ENCODE peak calls at places on chromosomes 7 and 10, in six cellular contexts. V, X, O, R, M and L are unnamed samples.

GRCh38 chr10:3154661-3155060 is 17.9 kb downstream of the PITRM1 start:
- DNase-seq in R (no peak), O (no peak), M (no peak), V (no peak), X (no peak), L (no peak)

GRCh38 chr10:122021421-122021820 is 32.5 kb downstream of the TACC2 start:
- DNase-seq in O (peak; percentile 86), R (no peak), X (no peak), V (no peak), M (no peak), L (no peak)

GRCh38 chr10:79019961-79020491 is 48.7 kb upstream of the ZMIZ1 start:
- DNase-seq in R (no peak), M (no peak), V (no peak), O (peak; percentile 34), X (peak; percentile 98), L (no peak)

GRCh38 chr7:16742547-16742946 is 11.0 kb upstream of the TSPAN13 start:
- DNase-seq in M (no peak), V (no peak), O (no peak), X (no peak), R (no peak), L (no peak)

GRCh38 chr7:5598769-5599371 is 175.2 kb upstream of the TNRC18 start:
- DNase-seq in M (no peak), O (no peak), R (peak; percentile 24), X (peak; percentile 55), V (no peak), L (peak; percentile 51)

GRCh38 chr7:7438851-7439250 is 96.8 kb downstream of the COL28A1 start:
- DNase-seq in V (no peak), M (no peak), O (no peak), R (no peak), X (peak; percentile 90), L (no peak)

GRCh38 chr10:121088524-121088923 is 237.4 kb downstream of the WDR11 start:
- DNase-seq in M (no peak), V (no peak), X (no peak), R (peak; percentile 37), O (no peak), L (no peak)

GRCh38 chr7:76514926-76515325 is 4.6 kb downstream of the UPK3B start:
- DNase-seq in M (peak; percentile 64), O (no peak), R (no peak), X (no peak), V (no peak), L (peak; percentile 73)

GRCh38 chr7:6640246-6640721 is 3.2 kb downstream of the ZNF316 start:
- DNase-seq in O (no peak), R (no peak), X (peak; percentile 57), M (no peak), V (no peak), L (no peak)

GRCh38 chr7:117231047-117231359 is 91.9 kb downstream of the WNT2 start:
- DNase-seq in M (no peak), R (no peak), V (no peak), X (no peak), O (no peak), L (no peak)

GRCh38 chr7:5425507-5426225 is 2.0 kb upstream of the TNRC18 start:
- DNase-seq in M (peak; percentile 87), R (peak; percentile 69), O (peak; percentile 65), X (peak; percentile 90), V (peak; percentile 65), L (peak; percentile 94)

GRCh38 chr10:668786-669485 is 20.5 kb downstream of the DIP2C start:
- DNase-seq in M (peak; percentile 53), O (no peak), V (no peak), R (peak; percentile 3), X (no peak), L (no peak)

GRCh38 chr10:76880931-76881330 is 756.7 kb downstream of the KCNMA1 start:
- DNase-seq in V (no peak), M (no peak), R (no peak), X (no peak), O (no peak), L (no peak)

GRCh38 chr7:151017953-151018420 is 6.3 kb downstream of the ATG9B start:
- DNase-seq in M (peak; percentile 92), R (peak; percentile 77), V (peak; percentile 27), X (peak; percentile 20), O (peak; percentile 70), L (peak; percentile 79)

GRCh38 chr7:80954181-80954580 is 35.3 kb upstream of the SEMA3C start:
- DNase-seq in O (no peak), M (no peak), R (no peak), X (no peak), V (no peak), L (no peak)

GRCh38 chr10:128463991-128464755 is 337.9 kb upstream of the MKI67 start:
- DNase-seq in R (peak; percentile 29), V (peak; percentile 26), O (peak; percentile 36), M (peak; percentile 95), X (peak; percentile 72), L (no peak)